ENCODE peak calls at places on chromosomes 4 and X, in eight cellular contexts. W is SK-N-SH, E is PC-9, M is HCT116, S is PC-3, Y is MM.1S, J is GM23338, N is hepatocyte. C is an unnamed sample.

GRCh38 chrX:96389314-96390048 is 295.2 kb upstream of the DIAPH2 start:
- DNase-seq in S (no peak), Y (no peak), J (no peak), N (no peak), E (no peak), M (no peak), W (no peak), C (no peak)

GRCh38 chr4:19807505-19807904 is 444.2 kb upstream of the SLIT2 start:
- DNase-seq in W (no peak), M (no peak), N (peak; percentile 11), E (no peak), J (no peak), Y (no peak), S (peak; percentile 4), C (no peak)

GRCh38 chrX:40727093-40727492 is 8.2 kb downstream of the MED14 start:
- DNase-seq in S (no peak), J (no peak), Y (no peak), M (no peak), N (no peak), E (no peak), W (no peak), C (no peak)

GRCh38 chr4:74618659-74619058 is 173.7 kb downstream of the AREG start:
- DNase-seq in S (peak; percentile 84), J (no peak), M (no peak), N (no peak), W (no peak), Y (no peak), E (no peak), C (no peak)

GRCh38 chrX:17922303-17922702 is 61.2 kb upstream of the RAI2 start:
- DNase-seq in E (no peak), S (no peak), W (peak; percentile 20), Y (no peak), M (no peak), N (no peak), J (no peak), C (no peak)

GRCh38 chr4:141810038-141810701 is 173.8 kb downstream of the IL15 start:
- DNase-seq in E (no peak), S (no peak), Y (no peak), M (no peak), N (no peak), W (no peak), J (peak; percentile 49), C (no peak)

GRCh38 chr4:75598390-75598789 is 31.9 kb downstream of the CDKL2 start:
- DNase-seq in E (no peak), S (peak; percentile 8), Y (peak; percentile 98), M (no peak), W (no peak), N (no peak), J (peak; percentile 10), C (no peak)

GRCh38 chr4:82861529-82861928 is 29.4 kb downstream of the SEC31A start:
- DNase-seq in E (no peak), N (no peak), S (no peak), W (no peak), Y (no peak), J (no peak), M (no peak), C (no peak)

GRCh38 chr4:90027565-90027964 is 99.6 kb upstream of the CCSER1 start:
- DNase-seq in J (no peak), E (no peak), M (no peak), N (no peak), W (no peak), Y (peak; percentile 11), S (no peak), C (no peak)

GRCh38 chr4:94744830-94745229 is 12.9 kb upstream of the BMPR1B start:
- DNase-seq in Y (no peak), J (no peak), W (no peak), E (no peak), S (no peak), N (no peak), M (no peak), C (no peak)

GRCh38 chr4:62709618-62710252 is 1509.6 kb downstream of the ADGRL3 start:
- DNase-seq in N (peak; percentile 66), W (peak; percentile 16), J (peak; percentile 67), E (no peak), S (peak; percentile 91), M (no peak), Y (peak; percentile 60), C (peak; percentile 15)

GRCh38 chrX:103774070-103774642 is 2.5 kb upstream of the PLP1 start:
- DNase-seq in E (no peak), Y (peak; percentile 10), W (peak; percentile 28), J (peak; percentile 17), N (peak; percentile 27), S (peak; percentile 72), M (peak; percentile 8), C (peak; percentile 7)

GRCh38 chr4:152356428-152357034 is 179.4 kb downstream of the FBXW7 start:
- DNase-seq in N (no peak), J (no peak), W (no peak), E (no peak), S (no peak), Y (no peak), M (no peak), C (no peak)

GRCh38 chrX:107659768-107660167 is 31.5 kb downstream of the PRPS1 start:
- DNase-seq in W (peak; percentile 32), J (peak; percentile 53), Y (peak; percentile 48), N (peak; percentile 75), S (peak; percentile 62), E (peak; percentile 47), M (no peak), C (peak; percentile 48)

GRCh38 chr4:173913496-173913895 is 370.0 kb downstream of the FBXO8 start:
- DNase-seq in M (no peak), W (no peak), Y (no peak), E (no peak), J (no peak), S (no peak), N (no peak), C (no peak)

GRCh38 chr4:47839259-47839658 is 1.4 kb upstream of the CORIN start:
- DNase-seq in Y (peak; percentile 41), E (no peak), M (no peak), W (no peak), J (peak; percentile 61), S (no peak), N (peak; percentile 31), C (peak; percentile 38)

GRCh38 chrX:9668537-9668936 is 97.1 kb downstream of the GPR143 start:
- DNase-seq in W (no peak), J (no peak), M (no peak), Y (no peak), E (no peak), S (no peak), N (no peak), C (no peak)

GRCh38 chrX:31036895-31037294 is 34.9 kb downstream of the FTHL17 start:
- DNase-seq in M (peak; percentile 6), J (peak; percentile 60), S (peak; percentile 63), W (peak; percentile 34), E (peak; percentile 11), N (peak; percentile 55), Y (peak; percentile 51), C (peak; percentile 54)

GRCh38 chr4:25128671-25129070 is 31.6 kb downstream of the SEPSECS start:
- DNase-seq in E (no peak), W (no peak), Y (no peak), N (no peak), S (no peak), J (no peak), M (no peak), C (no peak)

GRCh38 chr4:112735474-112735951 is 98.6 kb downstream of the LARP7 start:
- DNase-seq in Y (no peak), W (no peak), J (no peak), M (no peak), S (peak; percentile 40), N (no peak), E (no peak), C (peak; percentile 42)

GRCh38 chrX:44544036-44544435 is 1.4 kb upstream of the FUNDC1 start:
- DNase-seq in E (no peak), W (no peak), M (no peak), S (no peak), Y (no peak), J (no peak), N (no peak), C (no peak)

GRCh38 chr4:83905952-83906351 is 370.0 kb downstream of the GPAT3 start:
- DNase-seq in E (no peak), J (peak; percentile 74), M (no peak), S (peak; percentile 33), W (no peak), Y (peak; percentile 26), N (no peak), C (peak; percentile 5)

GRCh38 chr4:154626793-154627484 is 14.5 kb upstream of the FGG start:
- DNase-seq in S (peak; percentile 41), N (peak; percentile 88), W (peak; percentile 79), M (peak; percentile 63), J (peak; percentile 91), E (peak; percentile 51), Y (peak; percentile 73), C (peak; percentile 24)

DNA sequence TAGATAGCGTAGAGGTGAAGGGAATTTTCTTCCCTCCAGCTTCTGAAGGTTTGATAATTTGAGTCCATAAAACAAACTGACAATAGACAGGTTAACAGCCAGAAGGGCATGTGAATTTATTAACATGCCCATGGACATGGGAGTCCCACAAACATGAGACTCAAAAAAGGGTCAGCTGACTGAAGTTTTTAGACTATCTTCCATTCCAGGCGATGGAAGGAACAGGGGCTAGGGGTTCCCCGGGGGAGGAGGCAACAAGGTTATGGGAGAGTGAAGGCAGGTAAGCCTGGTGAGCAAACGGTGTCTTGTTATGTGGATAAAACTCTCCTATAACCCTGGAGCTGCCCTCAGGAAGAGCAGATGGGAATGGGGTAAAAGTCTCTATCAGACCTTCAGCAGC is 81.5 kb upstream of the SORBS2 start:
- DNase-seq in J (no peak), S (no peak), Y (no peak), E (no peak), W (no peak), M (no peak), N (no peak), C (no peak)
- H3K9me2 ChIP-seq in J (peaks cover 2% of the 10 kb centered on the region), S (no peaks in the 10 kb centered on the region), Y (no peaks in the 10 kb centered on the region), E (no peaks in the 10 kb centered on the region), W (no peaks in the 10 kb centered on the region), M (no peaks in the 10 kb centered on the region), N (no peaks in the 10 kb centered on the region), C (no peaks in the 10 kb centered on the region)

GRCh38 chr4:172830295-172830764 is 338.3 kb upstream of the GALNT7 start:
- DNase-seq in S (peak; percentile 62), M (peak; percentile 13), N (peak; percentile 48), W (peak; percentile 12), J (peak; percentile 63), E (no peak), Y (peak; percentile 45), C (peak; percentile 43)
- TF ChIP-seq CTCF in S (peak; percentile 69), M (peak; percentile 20), N (peak; percentile 61), W (peak; percentile 74), J (peak; percentile 51), E (peak; percentile 70), Y (peak; percentile 64), C (peak; percentile 91)

DNA sequence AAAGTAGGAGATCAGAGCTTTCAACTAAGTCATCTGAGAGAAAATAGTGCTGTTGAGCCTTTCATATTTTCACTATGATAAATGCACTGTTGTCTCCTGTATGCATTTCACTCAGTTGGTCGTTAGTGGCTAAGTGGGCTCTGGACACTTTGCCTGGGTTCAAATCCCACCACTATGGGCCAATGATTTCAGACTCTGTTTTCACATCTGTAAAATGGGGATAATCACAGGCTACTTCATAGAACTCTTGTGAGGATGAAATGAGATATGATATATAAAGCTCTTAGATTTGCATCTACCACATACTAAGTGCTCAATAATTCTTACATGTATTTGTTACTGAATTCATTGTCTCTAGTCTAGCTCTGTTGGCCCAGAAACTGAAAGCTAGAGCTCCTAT is 16.8 kb downstream of the LNX1 start:
- DNase-seq in W (no peak), M (no peak), N (no peak), Y (no peak), S (no peak), J (no peak), E (no peak), C (no peak)
- H3K9me2 ChIP-seq in W (no peaks in the 10 kb centered on the region), M (no peaks in the 10 kb centered on the region), N (no peaks in the 10 kb centered on the region), Y (no peaks in the 10 kb centered on the region), S (no peaks in the 10 kb centered on the region), J (no peaks in the 10 kb centered on the region), E (no peaks in the 10 kb centered on the region), C (no peaks in the 10 kb centered on the region)

GRCh38 chr4:51830146-51830545 is 12.8 kb upstream of the DCUN1D4 start:
- DNase-seq in J (no peak), S (no peak), N (no peak), M (no peak), E (no peak), W (no peak), Y (no peak), C (no peak)
- TF ChIP-seq CTCF in J (no peak), S (no peak), N (no peak), M (no peak), E (no peak), W (no peak), Y (no peak), C (no peak)

C was measured in OCI-LY7.